ENCODE peak calls at places on chromosomes 3 and 15, in six cellular contexts. B is GM20000; G is epithelial cell of esophagus; A is upper lobe of right lung; D is effector memory CD4-positive, alpha-beta T cell; I is bronchial epithelial cell. Y is an unnamed sample.

GRCh38 chr3:105473521-105474223 is 107.0 kb downstream of the ALCAM start:
- DNase-seq in B (no peak), I (peak; percentile 59), A (no peak), D (no peak), G (peak; percentile 61), Y (no peak)

GRCh38 chr15:101310163-101310480 is 15.1 kb upstream of the SNRPA1 start:
- DNase-seq in B (no peak), A (peak; percentile 56), G (no peak), D (no peak), I (no peak), Y (no peak)

GRCh38 chr3:157107644-157108133 is 52.3 kb downstream of the CCNL1 start:
- DNase-seq in B (no peak), A (no peak), D (no peak), I (no peak), G (no peak), Y (no peak)

GRCh38 chr3:187804120-187805106 is 59.1 kb upstream of the BCL6 start:
- DNase-seq in A (no peak), G (no peak), B (no peak), D (no peak), I (no peak), Y (no peak)

GRCh38 chr3:142237891-142238290 is 12.5 kb upstream of the GK5 start:
- DNase-seq in I (peak; percentile 60), D (no peak), G (peak; percentile 52), A (no peak), B (no peak), Y (no peak)

GRCh38 chr3:146156060-146156459 is 4.9 kb downstream of the PLOD2 start:
- DNase-seq in A (no peak), B (no peak), G (no peak), D (no peak), I (no peak), Y (peak; percentile 8)

GRCh38 chr15:90750186-90750585 is 33.0 kb downstream of the BLM start:
- DNase-seq in G (no peak), A (no peak), B (no peak), I (no peak), D (no peak), Y (no peak)

GRCh38 chr3:37941608-37942540 is 48.7 kb upstream of the VILL start:
- DNase-seq in D (no peak), G (no peak), I (no peak), A (no peak), B (no peak), Y (no peak)

GRCh38 chr3:51243919-51244318 is 141.2 kb upstream of the MANF start:
- DNase-seq in A (no peak), G (no peak), D (no peak), B (no peak), I (no peak), Y (no peak)

GRCh38 chr3:155425351-155425750 is 131.9 kb upstream of the STRIT1 start:
- DNase-seq in G (no peak), A (no peak), B (no peak), I (no peak), D (no peak), Y (no peak)

GRCh38 chr3:87733671-87734367 is 325.0 kb downstream of the CGGBP1 start:
- DNase-seq in B (no peak), A (no peak), I (peak; percentile 68), D (no peak), G (peak; percentile 49), Y (no peak)

GRCh38 chr15:62569460-62570404 is 404.6 kb upstream of the C2CD4B start:
- DNase-seq in B (no peak), G (peak; percentile 29), I (peak; percentile 38), D (no peak), A (peak; percentile 83), Y (peak; percentile 93)

GRCh38 chr3:179037361-179037760 is 34.2 kb downstream of the ZMAT3 start:
- DNase-seq in B (no peak), A (no peak), I (peak; percentile 78), G (peak; percentile 94), D (no peak), Y (no peak)

GRCh38 chr15:51759557-51760070 is 8.2 kb downstream of the TMOD2 start:
- DNase-seq in I (peak; percentile 48), D (no peak), G (peak; percentile 48), B (no peak), A (peak; percentile 67), Y (peak; percentile 41)

GRCh38 chr15:69538381-69538780 is 85.8 kb downstream of the RPLP1 start:
- DNase-seq in I (no peak), D (no peak), G (no peak), A (no peak), B (no peak), Y (no peak)

GRCh38 chr15:93716615-93717221 is 514.6 kb upstream of the MCTP2 start:
- DNase-seq in G (peak; percentile 16), B (no peak), I (no peak), A (no peak), D (no peak), Y (peak; percentile 11)

GRCh38 chr15:40468850-40469249 is 1.9 kb upstream of the CHST14 start:
- DNase-seq in G (no peak), D (no peak), A (peak; percentile 70), I (no peak), B (no peak), Y (no peak)

GRCh38 chr15:52784799-52785671 is 5.1 kb downstream of the ONECUT1 start:
- DNase-seq in G (no peak), D (no peak), I (no peak), A (no peak), B (no peak), Y (no peak)

GRCh38 chr15:59828262-59828661 is 139.1 kb upstream of the BNIP2 start:
- DNase-seq in A (no peak), G (peak; percentile 25), D (no peak), I (peak; percentile 25), B (no peak), Y (no peak)

GRCh38 chr3:120410541-120410940 is 40.3 kb downstream of the FSTL1 start:
- DNase-seq in A (no peak), B (no peak), I (no peak), G (no peak), D (no peak), Y (no peak)

GRCh38 chr3:14768182-14768790 is 50.5 kb upstream of the FGD5 start:
- DNase-seq in G (no peak), D (no peak), B (no peak), I (no peak), A (no peak), Y (no peak)

GRCh38 chr3:41679412-41679811 is 282.5 kb downstream of the ULK4 start:
- DNase-seq in A (no peak), B (no peak), G (no peak), D (no peak), I (no peak), Y (no peak)

GRCh38 chr15:69472575-69472974 is 20.0 kb downstream of the RPLP1 start:
- DNase-seq in I (no peak), A (no peak), G (no peak), B (no peak), D (no peak), Y (no peak)

GRCh38 chr3:70973558-70973957 is 610.0 kb downstream of the FOXP1 start:
- DNase-seq in G (peak; percentile 81), D (no peak), I (peak; percentile 87), B (no peak), A (no peak), Y (no peak)

GRCh38 chr15:27448234-27448633 is 477.3 kb downstream of the GABRG3 start:
- DNase-seq in A (no peak), B (no peak), G (no peak), I (no peak), D (no peak), Y (no peak)

GRCh38 chr3:165754219-165755007 is 82.8 kb downstream of the BCHE start:
- DNase-seq in B (no peak), I (peak; percentile 2), G (no peak), D (no peak), A (no peak), Y (no peak)

GRCh38 chr3:112508261-112508660 is 9.0 kb upstream of the BTLA start:
- DNase-seq in A (no peak), I (no peak), D (no peak), B (no peak), G (no peak), Y (no peak)

GRCh38 chr3:138127636-138128365 is 4.4 kb downstream of the A4GNT start:
- DNase-seq in D (no peak), G (no peak), A (no peak), B (no peak), I (no peak), Y (no peak)

GRCh38 chr3:97487587-97487986 is 277.0 kb upstream of the ARL6 start:
- DNase-seq in A (no peak), G (no peak), I (no peak), B (no peak), D (no peak), Y (no peak)

GRCh38 chr3:24802614-24803013 is 308.0 kb upstream of the THRB start:
- DNase-seq in B (no peak), I (no peak), G (no peak), D (no peak), A (no peak), Y (no peak)